ENCODE peak calls at places on chromosomes 5 and 9, in six cellular contexts. One of them, this sample, is unnamed.

GRCh38 chr5:155004138-155004744 is 9.3 kb upstream of the KIF4B start:
- DNase-seq in tibial nerve: no peak
- DNase-seq in transverse colon: peak; percentile 10
- DNase-seq in ovary: no peak
- DNase-seq in SK-N-SH: no peak
- DNase-seq in A549: no peak
- DNase-seq in this sample: no peak

GRCh38 chr5:124553911-124554310 is 192.5 kb downstream of the ZNF608 start:
- DNase-seq in tibial nerve: no peak
- DNase-seq in transverse colon: no peak
- DNase-seq in ovary: no peak
- DNase-seq in SK-N-SH: no peak
- DNase-seq in A549: no peak
- DNase-seq in this sample: no peak

GRCh38 chr9:79247021-79247420 is 324.7 kb upstream of the TLE4 start:
- DNase-seq in tibial nerve: no peak
- DNase-seq in transverse colon: no peak
- DNase-seq in ovary: no peak
- DNase-seq in SK-N-SH: no peak
- DNase-seq in A549: no peak
- DNase-seq in this sample: no peak

GRCh38 chr5:176955895-176956294 is 50.7 kb downstream of the UIMC1 start:
- DNase-seq in tibial nerve: no peak
- DNase-seq in transverse colon: no peak
- DNase-seq in ovary: no peak
- DNase-seq in SK-N-SH: no peak
- DNase-seq in A549: no peak
- DNase-seq in this sample: no peak

GRCh38 chr5:121378559-121379359 is 472.9 kb upstream of the FTMT start:
- DNase-seq in tibial nerve: no peak
- DNase-seq in transverse colon: no peak
- DNase-seq in ovary: no peak
- DNase-seq in SK-N-SH: no peak
- DNase-seq in A549: no peak
- DNase-seq in this sample: no peak

GRCh38 chr5:156096259-156096658 is 230.7 kb upstream of the SGCD start:
- DNase-seq in tibial nerve: no peak
- DNase-seq in transverse colon: no peak
- DNase-seq in ovary: no peak
- DNase-seq in SK-N-SH: no peak
- DNase-seq in A549: no peak
- DNase-seq in this sample: no peak

GRCh38 chr5:33315170-33315569 is 125.6 kb upstream of the TARS1 start:
- DNase-seq in tibial nerve: no peak
- DNase-seq in transverse colon: no peak
- DNase-seq in ovary: no peak
- DNase-seq in SK-N-SH: no peak
- DNase-seq in A549: no peak
- DNase-seq in this sample: no peak

GRCh38 chr9:120680161-120680560 is 34.1 kb downstream of the MEGF9 start:
- DNase-seq in tibial nerve: no peak
- DNase-seq in transverse colon: no peak
- DNase-seq in ovary: no peak
- DNase-seq in SK-N-SH: no peak
- DNase-seq in A549: no peak
- DNase-seq in this sample: no peak

GRCh38 chr9:127463891-127464290 is 12.6 kb downstream of the LRSAM1 start:
- DNase-seq in tibial nerve: no peak
- DNase-seq in transverse colon: no peak
- DNase-seq in ovary: no peak
- DNase-seq in SK-N-SH: no peak
- DNase-seq in A549: no peak
- DNase-seq in this sample: no peak

GRCh38 chr9:16417749-16418148 is 452.7 kb downstream of the BNC2 start:
- DNase-seq in tibial nerve: no peak
- DNase-seq in transverse colon: no peak
- DNase-seq in ovary: no peak
- DNase-seq in SK-N-SH: no peak
- DNase-seq in A549: no peak
- DNase-seq in this sample: no peak

GRCh38 chr9:28598396-28598795 is 1025.1 kb upstream of the C9orf72 start:
- DNase-seq in tibial nerve: no peak
- DNase-seq in transverse colon: no peak
- DNase-seq in ovary: no peak
- DNase-seq in SK-N-SH: peak; percentile 3
- DNase-seq in A549: no peak
- DNase-seq in this sample: no peak

GRCh38 chr9:127458921-127459320 is 7.6 kb downstream of the LRSAM1 start:
- DNase-seq in tibial nerve: no peak
- DNase-seq in transverse colon: no peak
- DNase-seq in ovary: no peak
- DNase-seq in SK-N-SH: no peak
- DNase-seq in A549: no peak
- DNase-seq in this sample: no peak

GRCh38 chr9:36165766-36166149 is 3.4 kb upstream of the CCIN start:
- DNase-seq in tibial nerve: no peak
- DNase-seq in transverse colon: no peak
- DNase-seq in ovary: no peak
- DNase-seq in SK-N-SH: no peak
- DNase-seq in A549: no peak
- DNase-seq in this sample: no peak

GRCh38 chr5:130035388-130035787 is 131.1 kb downstream of the CHSY3 start:
- DNase-seq in tibial nerve: no peak
- DNase-seq in transverse colon: no peak
- DNase-seq in ovary: no peak
- DNase-seq in SK-N-SH: no peak
- DNase-seq in A549: no peak
- DNase-seq in this sample: no peak

GRCh38 chr5:73278693-73279092 is 105.7 kb downstream of the TMEM174 start:
- DNase-seq in tibial nerve: no peak
- DNase-seq in transverse colon: no peak
- DNase-seq in ovary: no peak
- DNase-seq in SK-N-SH: no peak
- DNase-seq in A549: no peak
- DNase-seq in this sample: no peak

GRCh38 chr9:131706608-131706970 is 33.3 kb downstream of the RAPGEF1 start:
- DNase-seq in tibial nerve: no peak
- DNase-seq in transverse colon: peak; percentile 47
- DNase-seq in ovary: no peak
- DNase-seq in SK-N-SH: no peak
- DNase-seq in A549: no peak
- DNase-seq in this sample: peak; percentile 14

GRCh38 chr9:120289990-120290925 is 289.7 kb downstream of the CDK5RAP2 start:
- DNase-seq in tibial nerve: no peak
- DNase-seq in transverse colon: no peak
- DNase-seq in ovary: no peak
- DNase-seq in SK-N-SH: peak; percentile 59
- DNase-seq in A549: no peak
- DNase-seq in this sample: no peak

GRCh38 chr9:83220737-83221136 is 157.8 kb upstream of the RASEF start:
- DNase-seq in tibial nerve: no peak
- DNase-seq in transverse colon: no peak
- DNase-seq in ovary: no peak
- DNase-seq in SK-N-SH: no peak
- DNase-seq in A549: no peak
- DNase-seq in this sample: no peak

DNA sequence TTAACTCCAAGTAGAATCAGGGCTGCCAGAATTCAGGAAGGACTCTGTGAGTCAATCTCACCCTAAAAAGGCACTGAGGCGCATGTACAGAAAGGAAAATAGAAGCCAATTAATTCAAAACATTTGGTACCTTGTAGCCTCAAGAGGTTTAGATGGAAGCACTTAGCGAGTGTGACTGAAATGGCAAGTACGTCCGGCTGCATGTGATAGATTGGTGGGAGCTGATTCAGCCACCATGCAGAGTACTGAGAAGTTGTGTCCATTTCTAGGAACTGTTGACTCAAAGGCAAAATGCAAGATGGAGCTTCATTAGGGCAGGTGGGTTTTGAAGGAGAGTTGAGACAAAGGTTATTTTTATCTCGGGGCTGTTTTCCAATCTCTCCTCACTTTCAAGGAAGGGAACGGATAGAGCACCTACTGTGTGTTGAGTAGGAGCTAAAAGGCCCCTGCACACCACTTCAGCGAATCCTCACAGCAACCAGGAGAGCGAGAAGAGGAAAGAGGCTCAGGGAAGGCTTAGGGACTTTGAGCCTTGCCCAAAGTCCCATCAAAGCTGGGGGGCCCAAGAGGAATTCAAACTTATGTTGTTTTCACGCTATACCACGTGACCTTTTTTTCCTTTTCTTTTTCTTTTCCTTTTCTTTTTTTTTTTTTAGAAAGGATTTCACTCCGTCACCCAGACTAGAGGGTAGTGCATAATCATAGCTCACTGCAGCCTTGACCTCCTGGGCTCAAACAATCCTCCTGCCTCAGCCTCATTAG is 34.6 kb upstream of the CPEB4 start:
- DNase-seq in tibial nerve: no peak
- DNase-seq in transverse colon: no peak
- DNase-seq in ovary: no peak
- DNase-seq in SK-N-SH: no peak
- DNase-seq in A549: no peak
- DNase-seq in this sample: no peak
- TF ChIP-seq EP300 in tibial nerve: no peak
- TF ChIP-seq EP300 in transverse colon: no peak
- TF ChIP-seq EP300 in ovary: no peak
- TF ChIP-seq EP300 in SK-N-SH: no peak
- TF ChIP-seq EP300 in A549: no peak
- TF ChIP-seq EP300 in this sample: no peak

DNA sequence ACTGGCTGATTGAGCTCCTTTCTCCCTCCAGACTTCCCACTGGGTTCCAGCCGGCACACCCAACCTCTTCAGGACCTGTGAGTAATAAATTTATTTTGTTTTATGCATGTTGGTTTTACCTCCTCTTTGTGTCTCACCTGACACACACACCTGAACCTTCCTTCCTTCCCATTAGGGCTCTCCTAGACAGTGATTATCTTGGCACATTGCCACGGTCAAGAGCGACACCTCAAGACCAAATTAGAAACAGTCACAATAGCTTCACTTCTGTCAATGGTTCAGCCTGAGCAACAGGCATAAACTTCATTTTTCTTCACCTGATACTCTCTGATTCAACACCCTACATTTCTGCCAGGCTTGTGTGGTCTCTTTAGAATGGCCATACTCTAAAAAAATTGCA is 296.3 kb upstream of the SMARCA2 start:
- DNase-seq in tibial nerve: no peak
- DNase-seq in transverse colon: no peak
- DNase-seq in ovary: no peak
- DNase-seq in SK-N-SH: no peak
- DNase-seq in A549: no peak
- DNase-seq in this sample: no peak
- TF ChIP-seq EP300 in tibial nerve: no peak
- TF ChIP-seq EP300 in transverse colon: no peak
- TF ChIP-seq EP300 in ovary: no peak
- TF ChIP-seq EP300 in SK-N-SH: no peak
- TF ChIP-seq EP300 in A549: no peak
- TF ChIP-seq EP300 in this sample: no peak

DNA sequence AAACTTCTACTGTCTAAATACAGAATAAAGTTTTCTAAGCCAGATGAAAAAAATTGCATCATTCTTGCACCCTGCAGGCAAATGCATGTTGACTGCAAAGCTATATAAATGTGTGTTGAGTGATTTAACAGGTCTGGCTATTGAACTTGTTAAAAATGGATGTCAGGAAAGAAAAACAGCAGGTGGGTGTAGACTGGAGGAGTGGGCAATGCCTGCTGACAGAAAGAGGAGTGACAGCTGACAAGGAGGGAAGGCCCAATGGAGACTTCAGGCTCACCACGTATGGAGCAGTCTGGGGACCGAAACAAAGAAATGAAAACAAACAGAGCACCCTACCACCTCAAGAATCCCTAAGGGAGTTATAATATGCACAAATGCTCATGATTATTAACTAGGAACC is 127.8 kb downstream of the GRIA1 start:
- DNase-seq in tibial nerve: no peak
- DNase-seq in transverse colon: no peak
- DNase-seq in ovary: no peak
- DNase-seq in SK-N-SH: no peak
- DNase-seq in A549: no peak
- DNase-seq in this sample: no peak
- TF ChIP-seq EP300 in tibial nerve: no peak
- TF ChIP-seq EP300 in transverse colon: no peak
- TF ChIP-seq EP300 in ovary: no peak
- TF ChIP-seq EP300 in SK-N-SH: no peak
- TF ChIP-seq EP300 in A549: no peak
- TF ChIP-seq EP300 in this sample: no peak

GRCh38 chr9:130150779-130151381 is 21.3 kb upstream of the NCS1 start:
- DNase-seq in tibial nerve: no peak
- DNase-seq in transverse colon: no peak
- DNase-seq in ovary: no peak
- DNase-seq in SK-N-SH: no peak
- DNase-seq in A549: no peak
- DNase-seq in this sample: no peak
- TF ChIP-seq EP300 in tibial nerve: no peak
- TF ChIP-seq EP300 in transverse colon: no peak
- TF ChIP-seq EP300 in ovary: no peak
- TF ChIP-seq EP300 in SK-N-SH: no peak
- TF ChIP-seq EP300 in A549: no peak
- TF ChIP-seq EP300 in this sample: no peak